ENCODE peak calls at places on chromosomes 13 and 19, in ten cellular contexts. One of them, this sample, is unnamed.

GRCh38 chr19:6065685-6066365 is 44.5 kb downstream of the RFX2 start:
- DNase-seq in GOT3: no peak
- DNase-seq in stimulated activated CD8-positive, alpha-beta memory T cell treated with anti-CD3 and anti-CD28 coated beads, Interleukin-7, amount 100 ng/mL, for 1 hour: no peak
- DNase-seq in EL: no peak
- DNase-seq in right cardiac atrium: peak; percentile 47
- DNase-seq in T-helper 9 cell: peak; percentile 53
- DNase-seq in lower leg skin: no peak
- DNase-seq in Right ventricle myocardium superior: peak; percentile 67
- DNase-seq in left colon: peak; percentile 36
- DNase-seq in astrocyte of the cerebellum: no peak
- DNase-seq in this sample: peak; percentile 51

GRCh38 chr19:33344210-33344609 is 29.3 kb upstream of the CEBPG start:
- DNase-seq in GOT3: no peak
- DNase-seq in stimulated activated CD8-positive, alpha-beta memory T cell treated with anti-CD3 and anti-CD28 coated beads, Interleukin-7, amount 100 ng/mL, for 1 hour: no peak
- DNase-seq in EL: no peak
- DNase-seq in right cardiac atrium: peak; percentile 27
- DNase-seq in T-helper 9 cell: no peak
- DNase-seq in lower leg skin: no peak
- DNase-seq in Right ventricle myocardium superior: no peak
- DNase-seq in left colon: no peak
- DNase-seq in astrocyte of the cerebellum: no peak
- DNase-seq in this sample: peak; percentile 30

GRCh38 chr19:372306-372890 is 27.8 kb upstream of the MIER2 start:
- DNase-seq in GOT3: no peak
- DNase-seq in stimulated activated CD8-positive, alpha-beta memory T cell treated with anti-CD3 and anti-CD28 coated beads, Interleukin-7, amount 100 ng/mL, for 1 hour: no peak
- DNase-seq in EL: peak; percentile 47
- DNase-seq in right cardiac atrium: peak; percentile 74
- DNase-seq in T-helper 9 cell: no peak
- DNase-seq in lower leg skin: no peak
- DNase-seq in Right ventricle myocardium superior: peak; percentile 81
- DNase-seq in left colon: peak; percentile 17
- DNase-seq in astrocyte of the cerebellum: peak; percentile 86
- DNase-seq in this sample: peak; percentile 91

GRCh38 chr19:50435627-50436026 is 2.9 kb downstream of the MYBPC2 start:
- DNase-seq in GOT3: no peak
- DNase-seq in stimulated activated CD8-positive, alpha-beta memory T cell treated with anti-CD3 and anti-CD28 coated beads, Interleukin-7, amount 100 ng/mL, for 1 hour: no peak
- DNase-seq in EL: no peak
- DNase-seq in right cardiac atrium: no peak
- DNase-seq in T-helper 9 cell: no peak
- DNase-seq in lower leg skin: no peak
- DNase-seq in Right ventricle myocardium superior: no peak
- DNase-seq in left colon: no peak
- DNase-seq in astrocyte of the cerebellum: no peak
- DNase-seq in this sample: no peak

GRCh38 chr13:89375839-89376238 is 1704.7 kb downstream of the SLITRK5 start:
- DNase-seq in GOT3: no peak
- DNase-seq in stimulated activated CD8-positive, alpha-beta memory T cell treated with anti-CD3 and anti-CD28 coated beads, Interleukin-7, amount 100 ng/mL, for 1 hour: no peak
- DNase-seq in EL: no peak
- DNase-seq in right cardiac atrium: no peak
- DNase-seq in T-helper 9 cell: no peak
- DNase-seq in lower leg skin: no peak
- DNase-seq in Right ventricle myocardium superior: no peak
- DNase-seq in left colon: no peak
- DNase-seq in astrocyte of the cerebellum: peak; percentile 78
- DNase-seq in this sample: peak; percentile 13

GRCh38 chr13:111132948-111133347 is 17.8 kb downstream of the ARHGEF7 start:
- DNase-seq in GOT3: no peak
- DNase-seq in stimulated activated CD8-positive, alpha-beta memory T cell treated with anti-CD3 and anti-CD28 coated beads, Interleukin-7, amount 100 ng/mL, for 1 hour: no peak
- DNase-seq in EL: no peak
- DNase-seq in right cardiac atrium: no peak
- DNase-seq in T-helper 9 cell: no peak
- DNase-seq in lower leg skin: no peak
- DNase-seq in Right ventricle myocardium superior: no peak
- DNase-seq in left colon: no peak
- DNase-seq in astrocyte of the cerebellum: no peak
- DNase-seq in this sample: no peak

GRCh38 chr19:17491287-17491686 is 20.2 kb upstream of the PGLS start:
- DNase-seq in GOT3: no peak
- DNase-seq in stimulated activated CD8-positive, alpha-beta memory T cell treated with anti-CD3 and anti-CD28 coated beads, Interleukin-7, amount 100 ng/mL, for 1 hour: no peak
- DNase-seq in EL: no peak
- DNase-seq in right cardiac atrium: no peak
- DNase-seq in T-helper 9 cell: no peak
- DNase-seq in lower leg skin: no peak
- DNase-seq in Right ventricle myocardium superior: no peak
- DNase-seq in left colon: no peak
- DNase-seq in astrocyte of the cerebellum: no peak
- DNase-seq in this sample: peak; percentile 30

GRCh38 chr19:55369651-55370304 is 485 bp downstream of the IL11 start:
- DNase-seq in GOT3: no peak
- DNase-seq in stimulated activated CD8-positive, alpha-beta memory T cell treated with anti-CD3 and anti-CD28 coated beads, Interleukin-7, amount 100 ng/mL, for 1 hour: no peak
- DNase-seq in EL: peak; percentile 89
- DNase-seq in right cardiac atrium: no peak
- DNase-seq in T-helper 9 cell: peak; percentile 24
- DNase-seq in lower leg skin: no peak
- DNase-seq in Right ventricle myocardium superior: no peak
- DNase-seq in left colon: no peak
- DNase-seq in astrocyte of the cerebellum: no peak
- DNase-seq in this sample: peak; percentile 95

GRCh38 chr13:41019027-41019487 is at the start of gene ELF1:
- DNase-seq in GOT3: no peak
- DNase-seq in stimulated activated CD8-positive, alpha-beta memory T cell treated with anti-CD3 and anti-CD28 coated beads, Interleukin-7, amount 100 ng/mL, for 1 hour: peak; percentile 28
- DNase-seq in EL: peak; percentile 54
- DNase-seq in right cardiac atrium: peak; percentile 32
- DNase-seq in T-helper 9 cell: peak; percentile 28
- DNase-seq in lower leg skin: peak; percentile 77
- DNase-seq in Right ventricle myocardium superior: no peak
- DNase-seq in left colon: peak; percentile 75
- DNase-seq in astrocyte of the cerebellum: peak; percentile 9
- DNase-seq in this sample: peak; percentile 70

GRCh38 chr19:719081-719512 is 10.4 kb downstream of the PALM start:
- DNase-seq in GOT3: no peak
- DNase-seq in stimulated activated CD8-positive, alpha-beta memory T cell treated with anti-CD3 and anti-CD28 coated beads, Interleukin-7, amount 100 ng/mL, for 1 hour: no peak
- DNase-seq in EL: no peak
- DNase-seq in right cardiac atrium: peak; percentile 91
- DNase-seq in T-helper 9 cell: no peak
- DNase-seq in lower leg skin: peak; percentile 32
- DNase-seq in Right ventricle myocardium superior: peak; percentile 87
- DNase-seq in left colon: peak; percentile 18
- DNase-seq in astrocyte of the cerebellum: no peak
- DNase-seq in this sample: no peak

GRCh38 chr19:4916292-4917082 is 7.2 kb downstream of the UHRF1 start:
- DNase-seq in GOT3: no peak
- DNase-seq in stimulated activated CD8-positive, alpha-beta memory T cell treated with anti-CD3 and anti-CD28 coated beads, Interleukin-7, amount 100 ng/mL, for 1 hour: no peak
- DNase-seq in EL: no peak
- DNase-seq in right cardiac atrium: no peak
- DNase-seq in T-helper 9 cell: peak; percentile 21
- DNase-seq in lower leg skin: no peak
- DNase-seq in Right ventricle myocardium superior: no peak
- DNase-seq in left colon: peak; percentile 26
- DNase-seq in astrocyte of the cerebellum: no peak
- DNase-seq in this sample: no peak

GRCh38 chr13:40490086-40490723 is 176.2 kb downstream of the FOXO1 start:
- DNase-seq in GOT3: no peak
- DNase-seq in stimulated activated CD8-positive, alpha-beta memory T cell treated with anti-CD3 and anti-CD28 coated beads, Interleukin-7, amount 100 ng/mL, for 1 hour: no peak
- DNase-seq in EL: no peak
- DNase-seq in right cardiac atrium: no peak
- DNase-seq in T-helper 9 cell: peak; percentile 36
- DNase-seq in lower leg skin: no peak
- DNase-seq in Right ventricle myocardium superior: no peak
- DNase-seq in left colon: peak; percentile 51
- DNase-seq in astrocyte of the cerebellum: no peak
- DNase-seq in this sample: no peak

GRCh38 chr19:31312004-31312403 is 37.2 kb downstream of the TSHZ3 start:
- DNase-seq in GOT3: peak; percentile 7
- DNase-seq in stimulated activated CD8-positive, alpha-beta memory T cell treated with anti-CD3 and anti-CD28 coated beads, Interleukin-7, amount 100 ng/mL, for 1 hour: no peak
- DNase-seq in EL: peak; percentile 46
- DNase-seq in right cardiac atrium: peak; percentile 35
- DNase-seq in T-helper 9 cell: no peak
- DNase-seq in lower leg skin: no peak
- DNase-seq in Right ventricle myocardium superior: no peak
- DNase-seq in left colon: no peak
- DNase-seq in astrocyte of the cerebellum: peak; percentile 55
- DNase-seq in this sample: peak; percentile 87

GRCh38 chr13:23845309-23845708 is 43.9 kb downstream of the MIPEP start:
- DNase-seq in GOT3: no peak
- DNase-seq in stimulated activated CD8-positive, alpha-beta memory T cell treated with anti-CD3 and anti-CD28 coated beads, Interleukin-7, amount 100 ng/mL, for 1 hour: no peak
- DNase-seq in EL: no peak
- DNase-seq in right cardiac atrium: no peak
- DNase-seq in T-helper 9 cell: no peak
- DNase-seq in lower leg skin: no peak
- DNase-seq in Right ventricle myocardium superior: no peak
- DNase-seq in left colon: no peak
- DNase-seq in astrocyte of the cerebellum: no peak
- DNase-seq in this sample: no peak

GRCh38 chr13:113144255-113144629 is 14.2 kb upstream of the PROZ start:
- DNase-seq in GOT3: no peak
- DNase-seq in stimulated activated CD8-positive, alpha-beta memory T cell treated with anti-CD3 and anti-CD28 coated beads, Interleukin-7, amount 100 ng/mL, for 1 hour: no peak
- DNase-seq in EL: no peak
- DNase-seq in right cardiac atrium: no peak
- DNase-seq in T-helper 9 cell: no peak
- DNase-seq in lower leg skin: no peak
- DNase-seq in Right ventricle myocardium superior: no peak
- DNase-seq in left colon: no peak
- DNase-seq in astrocyte of the cerebellum: no peak
- DNase-seq in this sample: no peak

This sample was measured in AG08395.